ENCODE peak calls at places on chromosome 6, in six cellular contexts. One of them, this sample, is unnamed.

GRCh38 chr6:112502348-112503130 is 155.4 kb downstream of the RFPL4B start:
- DNase-seq in A549: no peak
- DNase-seq in H9: no peak
- DNase-seq in HCT116: no peak
- DNase-seq in H1: no peak
- DNase-seq in K562: no peak
- DNase-seq in this sample: no peak

GRCh38 chr6:90406142-90406794 is 109.6 kb upstream of the BACH2 start:
- DNase-seq in H9: no peak
- DNase-seq in K562: peak; percentile 39
- DNase-seq in HCT116: peak; percentile 32
- DNase-seq in A549: peak; percentile 34
- DNase-seq in H1: no peak
- DNase-seq in this sample: no peak

GRCh38 chr6:85892346-85892745 is 249.7 kb upstream of the SYNCRIP start:
- DNase-seq in H9: no peak
- DNase-seq in K562: no peak
- DNase-seq in A549: no peak
- DNase-seq in H1: no peak
- DNase-seq in HCT116: no peak
- DNase-seq in this sample: no peak

GRCh38 chr6:157456524-157456829 is 75.5 kb downstream of the ZDHHC14 start:
- DNase-seq in HCT116: no peak
- DNase-seq in H1: no peak
- DNase-seq in A549: no peak
- DNase-seq in H9: no peak
- DNase-seq in K562: no peak
- DNase-seq in this sample: no peak

GRCh38 chr6:43359381-43359780 is 10.1 kb downstream of the ZNF318 start:
- DNase-seq in H9: no peak
- DNase-seq in A549: no peak
- DNase-seq in K562: no peak
- DNase-seq in H1: no peak
- DNase-seq in HCT116: no peak
- DNase-seq in this sample: no peak

GRCh38 chr6:34982424-34982852 is 93.4 kb downstream of the ANKS1A start:
- DNase-seq in HCT116: no peak
- DNase-seq in H9: no peak
- DNase-seq in A549: peak; percentile 18
- DNase-seq in H1: no peak
- DNase-seq in K562: peak; percentile 63
- DNase-seq in this sample: no peak

GRCh38 chr6:41283597-41283996 is 2.9 kb downstream of the TREM1 start:
- DNase-seq in A549: no peak
- DNase-seq in H9: no peak
- DNase-seq in K562: no peak
- DNase-seq in H1: no peak
- DNase-seq in HCT116: no peak
- DNase-seq in this sample: no peak

GRCh38 chr6:35062676-35063574 is 78.2 kb downstream of the TCP11 start:
- DNase-seq in A549: no peak
- DNase-seq in HCT116: no peak
- DNase-seq in K562: no peak
- DNase-seq in H9: no peak
- DNase-seq in H1: no peak
- DNase-seq in this sample: no peak

GRCh38 chr6:108120311-108120710 is 45.5 kb upstream of the NR2E1 start:
- DNase-seq in HCT116: no peak
- DNase-seq in H1: no peak
- DNase-seq in H9: peak; percentile 41
- DNase-seq in A549: no peak
- DNase-seq in K562: no peak
- DNase-seq in this sample: no peak

GRCh38 chr6:115545410-115545986 is 515.2 kb downstream of the FRK start:
- DNase-seq in K562: no peak
- DNase-seq in HCT116: no peak
- DNase-seq in H1: peak; percentile 65
- DNase-seq in H9: peak; percentile 88
- DNase-seq in A549: peak; percentile 1
- DNase-seq in this sample: no peak

GRCh38 chr6:63817492-63818050 is 182.0 kb downstream of the PHF3 start:
- DNase-seq in H1: no peak
- DNase-seq in HCT116: no peak
- DNase-seq in K562: no peak
- DNase-seq in A549: no peak
- DNase-seq in H9: no peak
- DNase-seq in this sample: no peak

GRCh38 chr6:24919404-24919892 is 16.3 kb downstream of the RIPOR2 start:
- DNase-seq in H1: no peak
- DNase-seq in A549: no peak
- DNase-seq in H9: no peak
- DNase-seq in HCT116: no peak
- DNase-seq in K562: no peak
- DNase-seq in this sample: no peak

GRCh38 chr6:35083507-35083906 is 57.6 kb downstream of the TCP11 start:
- DNase-seq in A549: no peak
- DNase-seq in H1: no peak
- DNase-seq in HCT116: no peak
- DNase-seq in K562: no peak
- DNase-seq in H9: no peak
- DNase-seq in this sample: no peak

GRCh38 chr6:163237110-163237509 is 177.4 kb upstream of the QKI start:
- DNase-seq in K562: no peak
- DNase-seq in H9: no peak
- DNase-seq in HCT116: no peak
- DNase-seq in H1: no peak
- DNase-seq in A549: no peak
- DNase-seq in this sample: no peak
- H3K4me2 ChIP-seq in K562: no peak overlapping the region
- H3K4me2 ChIP-seq in H9: no peak overlapping the region
- H3K4me2 ChIP-seq in HCT116: no peak overlapping the region
- H3K4me2 ChIP-seq in H1: no peak overlapping the region
- H3K4me2 ChIP-seq in A549: no peak overlapping the region
- H3K4me2 ChIP-seq in this sample: no peak overlapping the region

GRCh38 chr6:117880824-117881223 is 26.2 kb upstream of the SLC35F1 start:
- DNase-seq in HCT116: no peak
- DNase-seq in K562: no peak
- DNase-seq in A549: no peak
- DNase-seq in H1: no peak
- DNase-seq in H9: no peak
- DNase-seq in this sample: no peak
- H3K4me2 ChIP-seq in HCT116: no peak overlapping the region
- H3K4me2 ChIP-seq in K562: no peak overlapping the region
- H3K4me2 ChIP-seq in A549: no peak overlapping the region
- H3K4me2 ChIP-seq in H1: no peak overlapping the region
- H3K4me2 ChIP-seq in H9: no peak overlapping the region
- H3K4me2 ChIP-seq in this sample: no peak overlapping the region

DNA sequence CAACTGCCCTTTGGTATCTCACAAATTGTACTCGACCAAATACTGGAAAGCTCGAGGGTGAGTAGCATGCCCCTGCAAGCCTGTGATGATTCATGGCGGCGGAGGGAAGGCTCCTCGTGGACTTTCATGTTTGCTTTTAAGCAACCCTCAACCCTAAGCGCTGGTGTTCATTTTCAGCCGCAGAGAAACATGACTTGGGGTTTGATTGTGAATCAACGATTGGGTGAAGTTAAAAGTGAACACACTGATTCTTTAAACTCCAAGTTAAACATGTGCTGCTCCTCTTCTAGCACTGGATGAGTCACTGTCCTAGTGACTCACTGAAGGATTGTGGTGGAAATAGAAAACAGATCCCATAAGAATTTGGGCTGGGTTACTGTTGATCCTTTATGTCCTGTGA is 8.3 kb downstream of the CD109 start:
- DNase-seq in HCT116: peak; percentile 93
- DNase-seq in H1: no peak
- DNase-seq in H9: no peak
- DNase-seq in K562: peak; percentile 15
- DNase-seq in A549: peak; percentile 38
- DNase-seq in this sample: no peak
- H3K4me2 ChIP-seq in HCT116: peak overlapping the region; percentile 71
- H3K4me2 ChIP-seq in H1: no peak overlapping the region
- H3K4me2 ChIP-seq in H9: no peak overlapping the region
- H3K4me2 ChIP-seq in K562: no peak overlapping the region
- H3K4me2 ChIP-seq in A549: peak overlapping the region; percentile 73
- H3K4me2 ChIP-seq in this sample: no peak overlapping the region

GRCh38 chr6:21587182-21587924 is 6.2 kb upstream of the SOX4 start:
- DNase-seq in A549: peak; percentile 36
- DNase-seq in HCT116: peak; percentile 46
- DNase-seq in K562: no peak
- DNase-seq in H1: no peak
- DNase-seq in H9: peak; percentile 75
- DNase-seq in this sample: peak; percentile 47

GRCh38 chr6:21587925-21588811 is 5.4 kb upstream of the SOX4 start:
- DNase-seq in H1: no peak
- DNase-seq in A549: peak; percentile 24
- DNase-seq in H9: peak; percentile 60
- DNase-seq in K562: no peak
- DNase-seq in HCT116: peak; percentile 44
- DNase-seq in this sample: peak; percentile 66

GRCh38 chr6:21586760-21587181 is 6.8 kb upstream of the SOX4 start:
- DNase-seq in H9: no peak
- DNase-seq in H1: no peak
- DNase-seq in HCT116: no peak
- DNase-seq in A549: no peak
- DNase-seq in K562: no peak
- DNase-seq in this sample: no peak

GRCh38 chr6:21588812-21589811 is 4.4 kb upstream of the SOX4 start:
- DNase-seq in K562: peak; percentile 69
- DNase-seq in A549: peak; percentile 53
- DNase-seq in H1: no peak
- DNase-seq in HCT116: peak; percentile 64
- DNase-seq in H9: peak; percentile 90
- DNase-seq in this sample: peak; percentile 84

GRCh38 chr6:21586300-21586699 is 7.3 kb upstream of the SOX4 start:
- DNase-seq in K562: no peak
- DNase-seq in HCT116: no peak
- DNase-seq in H9: no peak
- DNase-seq in H1: no peak
- DNase-seq in A549: no peak
- DNase-seq in this sample: no peak
- H3K4me2 ChIP-seq in K562: no peak overlapping the region
- H3K4me2 ChIP-seq in HCT116: peak overlapping the region; percentile 100
- H3K4me2 ChIP-seq in H9: peak overlapping the region; percentile 89
- H3K4me2 ChIP-seq in H1: peak overlapping the region; percentile 100
- H3K4me2 ChIP-seq in A549: peak overlapping the region; percentile 78
- H3K4me2 ChIP-seq in this sample: no peak overlapping the region

GRCh38 chr6:142804490-142804889 is 140.5 kb downstream of the HIVEP2 start:
- DNase-seq in A549: no peak
- DNase-seq in H9: no peak
- DNase-seq in HCT116: no peak
- DNase-seq in H1: no peak
- DNase-seq in K562: no peak
- DNase-seq in this sample: no peak

GRCh38 chr6:142800240-142800639 is 144.7 kb downstream of the HIVEP2 start:
- DNase-seq in K562: no peak
- DNase-seq in H9: no peak
- DNase-seq in HCT116: no peak
- DNase-seq in A549: no peak
- DNase-seq in H1: no peak
- DNase-seq in this sample: no peak

GRCh38 chr6:142803027-142803426 is 141.9 kb downstream of the HIVEP2 start:
- DNase-seq in H9: no peak
- DNase-seq in HCT116: no peak
- DNase-seq in A549: no peak
- DNase-seq in H1: no peak
- DNase-seq in K562: no peak
- DNase-seq in this sample: no peak

GRCh38 chr6:142803495-142804049 is 141.4 kb downstream of the HIVEP2 start:
- DNase-seq in HCT116: no peak
- DNase-seq in H9: no peak
- DNase-seq in A549: no peak
- DNase-seq in K562: no peak
- DNase-seq in H1: no peak
- DNase-seq in this sample: no peak

GRCh38 chr6:142802124-142802523 is 142.9 kb downstream of the HIVEP2 start:
- DNase-seq in H1: no peak
- DNase-seq in K562: no peak
- DNase-seq in H9: no peak
- DNase-seq in A549: peak; percentile 59
- DNase-seq in HCT116: peak; percentile 47
- DNase-seq in this sample: peak; percentile 57
- H3K4me2 ChIP-seq in H1: no peak overlapping the region
- H3K4me2 ChIP-seq in K562: no peak overlapping the region
- H3K4me2 ChIP-seq in H9: no peak overlapping the region
- H3K4me2 ChIP-seq in A549: peak overlapping the region; percentile 30
- H3K4me2 ChIP-seq in HCT116: peak overlapping the region; percentile 45
- H3K4me2 ChIP-seq in this sample: peak overlapping the region; percentile 5

DNA sequence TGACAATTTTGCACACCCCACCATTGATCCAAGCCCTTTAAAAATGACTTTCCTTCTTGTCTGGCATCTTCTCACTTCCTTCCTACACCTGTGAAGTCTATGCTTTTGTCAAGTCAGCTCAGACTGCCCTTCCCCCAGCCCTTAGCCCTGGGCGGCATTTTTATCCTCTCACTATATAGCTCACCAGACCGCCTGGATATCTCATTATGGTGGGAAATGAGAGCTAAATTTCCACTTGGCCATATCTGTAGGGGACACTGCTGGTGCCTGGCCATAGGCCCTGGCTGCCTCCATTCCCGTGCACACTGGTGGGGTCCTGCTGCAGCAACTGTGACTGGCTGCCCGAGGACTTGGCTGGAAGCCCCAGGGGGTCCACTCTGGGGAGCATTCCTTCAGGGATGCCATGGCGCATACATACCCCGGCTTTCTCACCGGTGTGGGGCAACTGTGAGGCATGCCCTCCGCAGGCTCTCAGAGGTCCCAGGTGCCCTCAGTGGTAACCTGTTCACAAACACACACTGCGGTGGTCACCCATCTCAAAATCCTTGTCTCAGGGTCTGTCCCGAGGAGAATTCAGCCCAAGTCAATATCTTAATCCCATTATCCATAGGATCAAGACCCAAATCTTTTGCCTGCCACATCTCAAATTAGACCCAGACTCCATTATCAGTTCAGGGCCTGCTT is 140.6 kb downstream of the CDC5L start:
- DNase-seq in H9: peak; percentile 20
- DNase-seq in A549: no peak
- DNase-seq in K562: no peak
- DNase-seq in H1: no peak
- DNase-seq in HCT116: no peak
- DNase-seq in this sample: no peak
- H3K4me2 ChIP-seq in H9: no peak overlapping the region
- H3K4me2 ChIP-seq in A549: no peak overlapping the region
- H3K4me2 ChIP-seq in K562: no peak overlapping the region
- H3K4me2 ChIP-seq in H1: no peak overlapping the region
- H3K4me2 ChIP-seq in HCT116: no peak overlapping the region
- H3K4me2 ChIP-seq in this sample: no peak overlapping the region

DNA sequence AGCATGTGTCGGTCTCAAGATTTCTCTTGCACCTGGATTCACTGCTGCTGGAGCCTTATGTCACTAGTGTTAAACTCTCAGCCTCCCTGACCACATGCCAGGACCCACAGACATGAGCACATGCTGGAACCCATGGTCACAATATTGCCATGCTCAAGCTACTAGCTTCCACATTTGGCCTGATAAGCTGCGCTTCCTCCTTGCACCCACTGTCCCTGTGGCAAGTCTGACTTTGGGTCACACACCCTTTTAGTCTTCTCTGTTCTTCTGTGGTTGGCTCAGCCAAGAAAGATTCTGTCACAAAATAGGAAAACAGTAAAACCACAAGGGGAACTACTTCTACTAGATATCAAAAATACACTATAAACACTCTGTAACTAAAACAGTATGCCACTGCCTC is 68.9 kb upstream of the HDAC2 start:
- DNase-seq in K562: no peak
- DNase-seq in A549: no peak
- DNase-seq in H1: no peak
- DNase-seq in HCT116: no peak
- DNase-seq in H9: no peak
- DNase-seq in this sample: no peak
- H3K4me2 ChIP-seq in K562: no peak overlapping the region
- H3K4me2 ChIP-seq in A549: no peak overlapping the region
- H3K4me2 ChIP-seq in H1: no peak overlapping the region
- H3K4me2 ChIP-seq in HCT116: no peak overlapping the region
- H3K4me2 ChIP-seq in H9: no peak overlapping the region
- H3K4me2 ChIP-seq in this sample: no peak overlapping the region

This sample was measured in MM.1S.